ENCODE peak calls at places on chromosomes 7 and 10, in ten cellular contexts. C is Calu3, Q is WERI-Rb-1, A is AG04450, F is GM10248, K is fibroblast of the aortic adventitia, B is AG10803, R is upper lobe of left lung, E is dorsolateral prefrontal cortex, W is MM.1S. Y is an unnamed sample.

GRCh38 chr10:116398224-116398623 is 29.4 kb upstream of the PNLIPRP3 start:
- DNase-seq in R (no peak), K (no peak), E (no peak), W (no peak), A (no peak), Q (no peak), F (no peak), B (no peak), C (no peak), Y (no peak)

GRCh38 chr7:100157334-100158228 is 942 bp downstream of the TRAPPC14 start:
- DNase-seq in K (peak; percentile 43), A (no peak), F (peak; percentile 41), E (no peak), C (no peak), B (peak; percentile 48), R (no peak), Q (peak; percentile 54), W (no peak), Y (peak; percentile 53)

GRCh38 chr10:132395704-132396494 is 1.1 kb upstream of the PWWP2B start:
- DNase-seq in B (peak; percentile 51), Q (peak; percentile 58), R (peak; percentile 94), E (no peak), A (no peak), F (no peak), W (no peak), C (no peak), K (no peak), Y (no peak)

GRCh38 chr10:43403911-43404674 is 4.9 kb downstream of the HNRNPF start:
- DNase-seq in Q (no peak), K (no peak), B (no peak), A (no peak), W (peak; percentile 21), E (no peak), C (peak; percentile 53), F (no peak), R (no peak), Y (no peak)

GRCh38 chr10:110824660-110825059 is 47.1 kb upstream of the PDCD4 start:
- DNase-seq in C (no peak), A (no peak), E (no peak), F (no peak), Q (no peak), B (no peak), W (no peak), K (no peak), R (no peak), Y (no peak)

GRCh38 chr10:108757946-108758345 is 1165.4 kb downstream of the XPNPEP1 start:
- DNase-seq in R (no peak), B (no peak), A (no peak), F (no peak), K (no peak), C (no peak), E (no peak), W (no peak), Q (no peak), Y (no peak)

GRCh38 chr10:85646312-85646711 is 720.3 kb downstream of the GRID1 start:
- DNase-seq in C (peak; percentile 40), K (no peak), W (no peak), E (peak; percentile 73), F (no peak), B (peak; percentile 29), A (no peak), Q (no peak), R (no peak), Y (no peak)

GRCh38 chr10:79059859-79060379 is 8.8 kb upstream of the ZMIZ1 start:
- DNase-seq in C (no peak), B (no peak), A (no peak), Q (no peak), W (no peak), F (no peak), K (no peak), E (peak; percentile 77), R (no peak), Y (no peak)

GRCh38 chr7:90642978-90643377 is 46.9 kb downstream of the CDK14 start:
- DNase-seq in K (no peak), Q (no peak), B (no peak), F (no peak), C (no peak), W (no peak), R (no peak), A (no peak), E (no peak), Y (no peak)

GRCh38 chr7:134420509-134421125 is 38.3 kb downstream of the AKR1B1 start:
- DNase-seq in K (peak; percentile 86), Q (peak; percentile 68), E (peak; percentile 78), C (peak; percentile 77), R (no peak), A (peak; percentile 7), W (peak; percentile 66), F (peak; percentile 49), B (peak; percentile 70), Y (peak; percentile 42)

GRCh38 chr7:115676080-115676479 is 354.5 kb downstream of the TFEC start:
- DNase-seq in A (peak; percentile 11), K (peak; percentile 79), R (no peak), F (no peak), Q (peak; percentile 70), W (no peak), C (peak; percentile 21), B (peak; percentile 45), E (peak; percentile 16), Y (no peak)

GRCh38 chr10:24556137-24556536 is 167.6 kb downstream of the ARHGAP21 start:
- DNase-seq in R (no peak), E (no peak), F (no peak), K (no peak), W (no peak), Q (no peak), C (no peak), B (no peak), A (no peak), Y (no peak)

GRCh38 chr10:104077282-104078151 is 8.2 kb downstream of the COL17A1 start:
- DNase-seq in E (no peak), F (no peak), C (peak; percentile 9), K (no peak), W (no peak), A (no peak), R (no peak), Q (no peak), B (no peak), Y (no peak)

GRCh38 chr7:42091461-42092229 is 145.4 kb downstream of the GLI3 start:
- DNase-seq in F (no peak), Q (peak; percentile 59), W (no peak), B (no peak), K (no peak), R (no peak), E (no peak), C (no peak), A (no peak), Y (no peak)

GRCh38 chr7:152869041-152869676 is 109.6 kb downstream of the ACTR3B start:
- DNase-seq in F (no peak), E (no peak), A (no peak), R (no peak), B (no peak), K (no peak), W (no peak), Q (no peak), C (no peak), Y (no peak)

GRCh38 chr7:30308392-30308791 is 24.0 kb downstream of the ZNRF2 start:
- DNase-seq in K (no peak), B (no peak), E (no peak), C (no peak), F (no peak), Q (no peak), W (peak; percentile 43), R (no peak), A (no peak), Y (no peak)

DNA sequence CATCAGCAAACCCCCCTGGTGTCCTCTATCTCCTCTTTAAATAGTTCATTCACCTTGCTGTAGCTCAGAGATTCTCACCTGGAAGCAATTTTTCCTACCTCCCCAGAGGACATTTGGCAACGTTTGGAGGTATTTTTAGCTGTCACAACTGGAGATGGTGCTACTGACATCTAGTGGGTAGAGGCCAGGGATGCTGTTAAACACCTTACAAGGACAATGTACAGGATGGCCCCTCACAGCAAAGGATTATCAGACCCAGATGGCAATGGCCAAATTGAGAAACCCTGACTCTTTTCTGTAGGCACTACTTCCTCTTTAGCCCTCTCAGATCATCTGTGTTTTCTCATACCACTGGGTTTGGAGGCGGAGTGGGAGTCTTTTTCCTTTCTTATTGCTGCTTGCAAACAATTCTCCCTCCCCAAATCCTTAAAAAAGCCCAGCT is 13.2 kb upstream of the TRA2A start:
- DNase-seq in W (peak; percentile 67), C (peak; percentile 70), A (no peak), Q (peak; percentile 36), R (no peak), B (peak; percentile 22), F (peak; percentile 39), E (no peak), K (peak; percentile 37), Y (peak; percentile 45)
- TF ChIP-seq CTCF in W (peak; percentile 79), C (peak; percentile 51), A (peak; percentile 44), Q (peak; percentile 54), R (no peak), B (peak; percentile 47), F (peak; percentile 84), E (no peak), K (peak; percentile 43), Y (peak; percentile 48)

GRCh38 chr10:113080621-113081229 is 130.7 kb downstream of the TCF7L2 start:
- DNase-seq in B (no peak), E (no peak), F (no peak), K (no peak), C (no peak), R (no peak), W (no peak), A (no peak), Q (no peak), Y (no peak)
- TF ChIP-seq CTCF in B (peak; percentile 28), E (peak; percentile 9), F (no peak), K (peak; percentile 21), C (no peak), R (no peak), W (no peak), A (peak; percentile 16), Q (peak; percentile 3), Y (no peak)

GRCh38 chr10:64648915-64649314 is 1127.7 kb downstream of the REEP3 start:
- DNase-seq in E (peak; percentile 18), B (no peak), W (peak; percentile 32), A (no peak), R (no peak), K (no peak), F (no peak), Q (peak; percentile 12), C (peak; percentile 33), Y (no peak)
- TF ChIP-seq CTCF in E (no peak), B (no peak), W (no peak), A (no peak), R (no peak), K (no peak), F (no peak), Q (peak; percentile 31), C (no peak), Y (no peak)

DNA sequence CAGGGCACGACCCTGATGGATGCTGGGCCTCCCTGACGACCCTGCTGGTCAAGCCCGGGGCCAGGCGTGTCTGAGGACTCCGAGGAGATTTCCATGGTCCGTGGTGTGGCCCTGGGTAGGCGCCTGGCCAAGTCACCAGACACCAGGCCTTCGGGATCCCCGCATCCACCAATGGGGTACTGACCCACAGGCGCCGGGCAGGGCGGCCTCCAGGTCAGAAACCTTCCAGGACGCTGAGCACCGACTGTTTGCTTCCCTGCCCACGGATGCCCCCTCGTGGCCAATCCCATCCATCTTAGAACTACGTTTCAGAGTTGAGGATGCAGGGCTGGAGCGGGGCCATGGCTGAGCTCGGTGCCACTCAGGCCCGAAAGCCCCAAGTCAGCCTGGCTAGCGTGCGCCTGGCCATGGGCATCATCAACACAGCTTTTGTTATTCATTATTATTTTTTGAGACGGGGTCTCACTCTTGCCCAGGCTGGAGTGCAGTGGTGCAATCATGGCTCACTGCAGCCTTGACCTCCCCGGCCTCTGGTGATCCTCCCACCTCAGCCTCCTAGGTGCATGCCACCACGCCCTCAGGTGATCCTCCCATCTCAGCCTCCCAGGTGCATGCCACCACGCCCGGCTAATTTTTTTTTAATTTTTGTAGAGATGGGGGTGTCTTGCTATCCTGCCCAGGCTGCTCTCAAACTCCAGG is 7.1 kb upstream of the AMZ1 start:
- DNase-seq in Q (peak; percentile 76), F (peak; percentile 78), C (peak; percentile 95), W (peak; percentile 40), E (peak; percentile 88), B (peak; percentile 63), A (no peak), K (peak; percentile 74), R (peak; percentile 83), Y (peak; percentile 83)
- TF ChIP-seq CTCF in Q (peak; percentile 80), F (peak; percentile 59), C (peak; percentile 94), W (peak; percentile 66), E (peak; percentile 82), B (peak; percentile 76), A (peak; percentile 70), K (peak; percentile 76), R (peak; percentile 75), Y (peak; percentile 50)